ENCODE peak calls at places on chromosomes 12 and 14, in four cellular contexts. X is heart left ventricle, H is cardiac fibroblast, E is omental fat pad. Y is an unnamed sample.

GRCh38 chr14:73591690-73592448 is at the start of gene ACOT4:
- DNase-seq in X (peak), H (no peak), E (no peak), Y (no peak)

GRCh38 chr12:99066726-99067125 is 421.6 kb downstream of the APAF1 start:
- DNase-seq in E (no peak), H (no peak), X (no peak), Y (no peak)

GRCh38 chr14:85474431-85474830 is 55.5 kb upstream of the FLRT2 start:
- DNase-seq in E (no peak), H (no peak), X (no peak), Y (no peak)

GRCh38 chr12:108620236-108620879 is 13.3 kb downstream of the SELPLG start:
- DNase-seq in H (peak), X (no peak), E (no peak), Y (peak)

GRCh38 chr14:103883263-103883523 is 35.8 kb upstream of the PPP1R13B start:
- DNase-seq in X (no peak), H (no peak), E (no peak), Y (no peak)

GRCh38 chr14:62614117-62614516 is 431.1 kb downstream of the KCNH5 start:
- DNase-seq in X (no peak), E (no peak), H (no peak), Y (no peak)

GRCh38 chr12:14417717-14418116 is 52.2 kb downstream of the ATF7IP start:
- DNase-seq in X (peak), H (peak), E (no peak), Y (peak)

GRCh38 chr14:63470877-63471565 is 72.2 kb downstream of the PPP2R5E start:
- DNase-seq in E (no peak), X (no peak), H (peak), Y (peak)

GRCh38 chr12:53062977-53063707 is 13.3 kb downstream of the TNS2 start:
- DNase-seq in E (no peak), H (no peak), X (peak), Y (no peak)

GRCh38 chr12:96073346-96074336 is 38.3 kb upstream of the LTA4H start:
- DNase-seq in X (no peak), E (no peak), H (peak), Y (peak)

GRCh38 chr12:55940065-55940732 is 9.2 kb downstream of the DGKA start:
- DNase-seq in E (peak), H (peak), X (peak), Y (peak)

GRCh38 chr12:133080619-133081407 is at the start of gene ZNF140:
- DNase-seq in H (peak), X (peak), E (peak), Y (peak)
- TF ChIP-seq CTCF in H (peak), X (peak), E (no peak), Y (no peak)

GRCh38 chr12:100403446-100403845 is 46.6 kb downstream of the SLC17A8 start:
- DNase-seq in E (no peak), H (peak), X (no peak), Y (peak)

GRCh38 chr12:100401660-100402059 is 44.8 kb downstream of the SLC17A8 start:
- DNase-seq in H (peak), X (no peak), E (no peak), Y (peak)

GRCh38 chr12:100399095-100399494 is 42.2 kb downstream of the SLC17A8 start:
- DNase-seq in H (no peak), X (no peak), E (no peak), Y (no peak)

DNA sequence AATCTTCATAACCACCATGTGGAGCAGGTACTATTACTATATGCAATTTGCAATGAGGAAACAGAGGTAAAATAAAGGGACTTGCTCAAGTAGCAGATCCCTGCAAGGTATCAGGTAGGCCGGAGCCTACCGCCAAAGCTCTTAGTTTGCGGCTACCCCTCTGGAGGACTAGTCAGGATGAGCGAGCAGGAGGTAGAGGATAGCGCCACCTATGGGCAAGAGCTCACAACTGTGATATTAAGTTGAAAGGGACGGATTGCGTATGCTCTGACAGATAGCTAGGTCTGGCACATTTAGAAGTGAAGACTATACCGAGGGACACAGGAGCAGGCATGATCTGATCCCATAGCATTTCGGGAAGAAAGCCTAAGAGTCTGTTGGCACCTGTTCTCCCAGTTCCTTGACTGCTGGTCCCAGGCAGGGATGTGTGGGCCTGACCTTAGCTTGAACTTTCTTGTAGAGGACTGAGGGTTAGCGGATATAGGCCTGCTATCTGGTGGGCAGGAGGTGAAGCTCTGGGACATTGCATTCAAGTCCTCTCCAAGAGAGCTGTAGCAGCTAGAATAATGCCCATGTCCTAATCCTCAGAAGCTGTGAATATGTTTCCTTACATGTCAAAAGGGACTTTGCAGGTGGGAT is 48.0 kb downstream of the SLC17A8 start:
- DNase-seq in E (no peak), X (no peak), H (peak), Y (peak)
- TF ChIP-seq CTCF in E (no peak), X (peak), H (peak), Y (peak)

DNA sequence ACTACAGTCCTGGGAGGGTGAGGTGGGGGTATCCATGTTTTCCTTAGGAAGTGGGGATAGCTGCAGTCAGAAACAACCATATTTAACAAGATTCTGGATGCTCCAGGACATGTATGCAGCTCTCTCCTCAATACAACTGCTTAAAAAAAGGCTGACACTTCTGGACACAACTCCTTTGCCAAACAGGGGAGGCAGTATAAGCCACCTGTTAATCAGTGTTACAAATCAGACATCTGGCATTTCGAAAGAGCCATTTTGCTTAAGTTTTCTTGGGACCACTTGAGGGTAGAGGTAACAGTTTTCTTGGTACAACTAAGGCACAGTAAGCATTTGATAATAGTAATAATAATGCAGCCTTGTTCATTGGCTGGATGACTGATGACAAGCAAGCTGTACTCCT is 47.1 kb downstream of the RPGRIP1 start:
- DNase-seq in X (no peak), H (no peak), E (no peak), Y (peak)
- TF ChIP-seq CTCF in X (no peak), H (no peak), E (no peak), Y (no peak)

GRCh38 chr14:55707365-55707804 is 127.4 kb downstream of the KTN1 start:
- DNase-seq in X (no peak), H (peak), E (no peak), Y (peak)

GRCh38 chr14:55706341-55706684 is 126.3 kb downstream of the KTN1 start:
- DNase-seq in E (no peak), X (no peak), H (no peak), Y (no peak)

GRCh38 chr14:55706893-55707292 is 126.9 kb downstream of the KTN1 start:
- DNase-seq in E (no peak), X (no peak), H (peak), Y (no peak)

GRCh38 chr14:55704654-55705053 is 124.6 kb downstream of the KTN1 start:
- DNase-seq in E (no peak), X (no peak), H (no peak), Y (no peak)

DNA sequence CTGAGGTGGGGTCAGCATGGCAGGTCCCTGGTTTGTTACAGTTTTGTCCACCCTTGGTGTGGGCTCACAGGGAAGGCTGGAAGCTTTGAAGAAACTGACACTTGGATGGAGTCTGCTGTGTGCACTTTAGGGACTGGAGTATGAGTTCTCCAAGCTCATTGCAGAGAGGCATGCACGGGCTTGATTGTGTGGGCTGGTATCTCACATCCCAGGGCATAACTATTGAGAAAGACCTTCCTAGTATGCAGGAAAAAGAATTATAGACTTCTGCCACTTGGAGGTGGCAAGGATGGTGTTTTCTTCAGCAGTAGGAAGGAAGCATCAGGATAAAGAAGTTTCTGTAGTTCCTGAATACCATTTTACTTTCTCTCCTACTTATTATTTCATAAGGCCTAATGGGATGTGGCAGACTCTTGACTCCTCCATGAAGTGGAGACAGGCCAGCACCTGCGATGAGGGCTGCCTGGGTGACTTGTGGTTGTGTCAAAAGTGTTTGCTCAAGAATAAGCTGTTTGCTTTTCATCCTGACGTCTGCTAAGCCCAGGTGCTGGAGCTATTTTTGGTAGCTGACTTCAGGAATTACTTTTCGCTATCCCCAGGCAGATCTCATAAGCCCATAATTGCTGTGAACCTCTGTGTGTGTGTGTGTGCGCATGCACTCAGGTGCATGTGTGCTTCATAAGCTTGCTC is 125.8 kb downstream of the KTN1 start:
- DNase-seq in X (no peak), H (no peak), E (no peak), Y (peak)
- TF ChIP-seq CTCF in X (no peak), H (no peak), E (no peak), Y (no peak)

GRCh38 chr12:54749191-54749818 is 101.1 kb upstream of the DCD start:
- DNase-seq in X (no peak), E (no peak), H (peak), Y (peak)
- TF ChIP-seq CTCF in X (peak), E (no peak), H (peak), Y (peak)

GRCh38 chr12:203462-204260 is 10.3 kb downstream of the SLC6A12 start:
- DNase-seq in X (no peak), E (no peak), H (no peak), Y (no peak)
- TF ChIP-seq CTCF in X (peak), E (no peak), H (no peak), Y (no peak)

GRCh38 chr14:95024380-95024779 is 132.9 kb downstream of the DICER1 start:
- DNase-seq in E (no peak), X (no peak), H (no peak), Y (no peak)

GRCh38 chr14:95025218-95025617 is 132.1 kb downstream of the DICER1 start:
- DNase-seq in E (no peak), X (no peak), H (no peak), Y (no peak)

GRCh38 chr14:95025941-95026340 is 131.4 kb downstream of the DICER1 start:
- DNase-seq in X (no peak), E (no peak), H (no peak), Y (no peak)

GRCh38 chr14:95023886-95024285 is 133.4 kb downstream of the DICER1 start:
- DNase-seq in X (no peak), E (no peak), H (no peak), Y (peak)

GRCh38 chr14:95026851-95027463 is 130.4 kb downstream of the DICER1 start:
- DNase-seq in X (no peak), H (no peak), E (no peak), Y (no peak)
- TF ChIP-seq CTCF in X (no peak), H (no peak), E (no peak), Y (no peak)

DNA sequence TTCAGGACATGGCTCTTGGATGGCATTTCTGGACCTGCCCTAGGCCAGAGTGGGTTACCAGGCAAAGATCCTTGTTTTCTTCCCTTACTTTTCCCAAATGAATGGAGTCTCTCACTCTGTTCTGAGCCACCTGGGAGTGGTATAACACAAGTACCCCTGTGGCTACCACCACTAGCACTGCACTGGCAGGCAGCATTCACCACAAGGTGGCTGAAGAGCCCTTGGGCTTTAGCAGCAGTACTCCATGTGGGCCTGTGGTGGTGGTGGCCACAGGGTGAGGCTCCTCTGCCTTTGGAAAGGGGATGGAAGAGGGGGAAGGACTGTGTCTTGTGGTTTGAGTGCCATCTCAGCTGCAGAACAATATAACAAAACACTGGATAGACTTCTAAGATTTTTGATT is 38.0 kb upstream of the LMNTD1 start:
- DNase-seq in E (no peak), X (no peak), H (no peak), Y (no peak)
- TF ChIP-seq CTCF in E (no peak), X (no peak), H (no peak), Y (no peak)

GRCh38 chr14:81676879-81677278 is 143.2 kb upstream of the SEL1L start:
- DNase-seq in X (no peak), H (no peak), E (no peak), Y (no peak)

GRCh38 chr14:81677736-81678135 is 144.1 kb upstream of the SEL1L start:
- DNase-seq in X (no peak), E (no peak), H (no peak), Y (no peak)

GRCh38 chr14:81669308-81669707 is 135.7 kb upstream of the SEL1L start:
- DNase-seq in H (no peak), E (no peak), X (no peak), Y (no peak)

GRCh38 chr14:81676395-81676794 is 142.7 kb upstream of the SEL1L start:
- DNase-seq in X (no peak), E (no peak), H (no peak), Y (no peak)

DNA sequence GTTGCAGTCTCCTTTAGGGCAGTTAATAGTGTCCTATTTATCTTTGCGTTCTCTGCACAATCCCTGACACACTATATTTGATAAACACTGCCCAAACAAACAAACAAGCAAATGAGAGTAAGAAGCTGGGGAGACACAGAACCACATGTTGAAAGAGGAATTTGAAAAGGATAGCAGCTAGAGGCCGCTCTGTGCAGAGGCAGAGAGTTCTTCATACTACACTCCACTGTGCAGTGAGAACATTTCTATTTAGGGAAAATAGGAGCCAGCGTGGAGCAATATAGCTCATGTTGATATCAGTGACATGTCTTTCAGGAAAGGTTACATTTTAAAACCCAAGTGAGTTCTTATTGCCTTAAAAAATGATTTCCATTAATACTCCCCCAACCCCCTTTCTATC is 140.3 kb upstream of the SEL1L start:
- DNase-seq in E (no peak), X (no peak), H (no peak), Y (no peak)
- TF ChIP-seq CTCF in E (no peak), X (no peak), H (no peak), Y (no peak)